ENCODE peak calls at places on chromosome 1, in eight cellular contexts. U, Q, I, D, N, L, M and A are unnamed samples.

GRCh38 chr1:1614954-1615255 is 395 bp upstream of the MIB2 start:
- DNase-seq in U (no peak), Q (no peak), I (no peak), D (no peak), N (no peak), L (no peak), M (no peak), A (no peak)

GRCh38 chr1:43944860-43945259 is 1.9 kb upstream of the IPO13 start:
- DNase-seq in U (no peak), Q (no peak), I (no peak), D (no peak), N (no peak), L (no peak), M (no peak), A (no peak)

GRCh38 chr1:79042117-79042516 is 35.6 kb upstream of the ADGRL4 start:
- DNase-seq in U (no peak), Q (no peak), I (no peak), D (no peak), N (no peak), L (no peak), M (no peak), A (no peak)

GRCh38 chr1:25064465-25065238 is 134.6 kb upstream of the RUNX3 start:
- DNase-seq in U (no peak), Q (no peak), I (no peak), D (peak; percentile 55), N (no peak), L (no peak), M (no peak), A (no peak)

GRCh38 chr1:241706967-241707366 is 54.9 kb downstream of the WDR64 start:
- DNase-seq in U (peak; percentile 42), Q (no peak), I (peak; percentile 32), D (no peak), N (no peak), L (no peak), M (no peak), A (peak; percentile 29)

GRCh38 chr1:37840711-37841110 is 18.7 kb downstream of the MTF1 start:
- DNase-seq in U (no peak), Q (no peak), I (no peak), D (no peak), N (no peak), L (no peak), M (no peak), A (no peak)

GRCh38 chr1:6612641-6613360 is 730 bp upstream of the PHF13 start:
- DNase-seq in U (no peak), Q (peak; percentile 65), I (no peak), D (no peak), N (peak; percentile 84), L (no peak), M (peak; percentile 71), A (no peak)

GRCh38 chr1:208047975-208048374 is 137.1 kb upstream of the CD34 start:
- DNase-seq in U (no peak), Q (peak; percentile 53), I (no peak), D (no peak), N (peak; percentile 77), L (no peak), M (no peak), A (peak; percentile 30)

GRCh38 chr1:232893481-232894313 is 56.7 kb upstream of the NTPCR start:
- DNase-seq in U (no peak), Q (no peak), I (no peak), D (no peak), N (no peak), L (no peak), M (no peak), A (no peak)

GRCh38 chr1:205456868-205457724 is 1.3 kb upstream of the BLACAT1 start:
- DNase-seq in U (no peak), Q (no peak), I (no peak), D (peak; percentile 71), N (no peak), L (peak; percentile 86), M (peak; percentile 90), A (no peak)

GRCh38 chr1:226761322-226761721 is 22.2 kb upstream of the ITPKB start:
- DNase-seq in U (no peak), Q (no peak), I (no peak), D (no peak), N (no peak), L (no peak), M (no peak), A (no peak)

GRCh38 chr1:170377011-170377410 is 155.0 kb upstream of the GORAB start:
- DNase-seq in U (no peak), Q (no peak), I (no peak), D (no peak), N (no peak), L (no peak), M (no peak), A (no peak)

GRCh38 chr1:2130871-2131289 is 63.7 kb downstream of the FAAP20 start:
- DNase-seq in U (no peak), Q (no peak), I (no peak), D (peak; percentile 77), N (no peak), L (no peak), M (no peak), A (no peak)

GRCh38 chr1:110606784-110607662 is 865 bp upstream of the KCNA2 start:
- DNase-seq in U (no peak), Q (no peak), I (no peak), D (no peak), N (no peak), L (peak; percentile 63), M (peak; percentile 48), A (no peak)

GRCh38 chr1:110604586-110605148 is 1.5 kb downstream of the KCNA2 start:
- DNase-seq in U (no peak), Q (no peak), I (no peak), D (no peak), N (no peak), L (no peak), M (no peak), A (no peak)

GRCh38 chr1:110605446-110605845 is 712 bp downstream of the KCNA2 start:
- DNase-seq in U (no peak), Q (no peak), I (no peak), D (no peak), N (no peak), L (no peak), M (no peak), A (no peak)

GRCh38 chr1:110607663-110608230 is 1.6 kb upstream of the KCNA2 start:
- DNase-seq in U (no peak), Q (no peak), I (no peak), D (no peak), N (no peak), L (peak; percentile 62), M (peak; percentile 30), A (no peak)

GRCh38 chr1:110605901-110606783 is at the start of gene KCNA2:
- DNase-seq in U (no peak), Q (no peak), I (no peak), D (peak; percentile 75), N (peak; percentile 74), L (peak; percentile 77), M (peak; percentile 80), A (no peak)
- TF ChIP-seq POLR2AphosphoS5 in U (no peak), Q (no peak), I (no peak), D (no peak), N (peak; percentile 65), L (no peak), M (no peak), A (no peak)

GRCh38 chr1:53945183-53945432 is 391 bp downstream of the IFT25 start:
- DNase-seq in U (no peak), Q (no peak), I (no peak), D (no peak), N (no peak), L (no peak), M (no peak), A (no peak)
- H3K4me1 ChIP-seq in U (peaks cover 30% of the 10 kb centered on the region), Q (no peaks in the 10 kb centered on the region), I (peaks cover 26% of the 10 kb centered on the region), D (peaks cover 18% of the 10 kb centered on the region), N (peaks cover 43% of the 10 kb centered on the region), L (peaks cover 16% of the 10 kb centered on the region), M (peaks cover 39% of the 10 kb centered on the region), A (peaks cover 4% of the 10 kb centered on the region)

DNA sequence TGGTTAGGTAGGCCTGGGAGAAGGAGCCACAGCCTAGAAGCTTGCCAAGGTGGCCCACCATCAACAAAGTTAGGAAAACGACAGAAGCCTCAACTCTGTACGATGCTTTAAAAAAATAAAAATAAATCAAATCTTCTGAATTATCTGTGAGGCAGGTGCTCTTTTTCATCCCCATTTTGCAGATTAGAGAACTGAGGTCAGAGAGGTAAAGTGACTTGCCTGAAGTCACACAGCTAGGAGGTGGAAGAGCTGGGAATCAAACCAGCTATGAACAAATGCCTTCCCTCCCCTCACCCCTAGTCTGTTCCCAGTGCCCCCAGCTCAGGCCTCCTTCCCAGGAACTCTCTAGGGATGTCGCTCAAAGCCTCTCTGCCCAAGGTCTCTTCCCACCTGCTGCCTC is 30.4 kb downstream of the EPHA2 start:
- DNase-seq in U (no peak), Q (no peak), I (no peak), D (peak; percentile 18), N (no peak), L (no peak), M (no peak), A (no peak)
- H3K36me3 ChIP-seq in U (peaks cover 65% of the 10 kb centered on the region), Q (no peaks in the 10 kb centered on the region), I (peaks cover 21% of the 10 kb centered on the region), D (peaks cover 72% of the 10 kb centered on the region), N (no peaks in the 10 kb centered on the region), L (peaks cover 38% of the 10 kb centered on the region), M (peaks cover 15% of the 10 kb centered on the region), A (no peaks in the 10 kb centered on the region)

GRCh38 chr1:235971571-235972315 is 93.1 kb downstream of the NID1 start:
- DNase-seq in U (peak; percentile 68), Q (peak; percentile 89), I (peak; percentile 90), D (peak; percentile 95), N (peak; percentile 98), L (peak; percentile 94), M (peak; percentile 96), A (peak; percentile 82)
- TF ChIP-seq POLR2AphosphoS5 in U (no peak), Q (peak; percentile 69), I (peak; percentile 88), D (peak; percentile 91), N (peak; percentile 85), L (peak; percentile 47), M (peak; percentile 63), A (peak; percentile 86)

DNA sequence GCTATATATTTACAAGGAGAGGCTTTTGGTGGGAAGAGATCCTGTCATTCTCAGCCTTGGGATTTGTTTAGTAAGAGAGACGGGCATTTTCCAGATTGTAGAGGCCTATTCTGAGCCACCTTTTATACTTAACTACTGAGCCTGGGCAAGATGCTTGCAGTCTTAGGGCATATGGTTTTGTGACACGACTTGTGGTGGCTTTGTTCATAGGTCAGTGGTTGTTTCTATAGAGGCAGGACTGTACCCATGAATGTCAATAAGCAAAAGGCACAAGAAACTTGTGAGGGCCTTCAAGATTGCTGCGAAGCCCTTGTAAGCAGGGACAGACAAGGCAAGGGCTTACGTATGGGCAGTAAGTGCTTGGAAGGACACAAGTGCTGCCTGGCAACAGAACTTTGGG is 3.4 kb upstream of the FCRL3 start:
- DNase-seq in U (no peak), Q (no peak), I (no peak), D (no peak), N (no peak), L (no peak), M (no peak), A (no peak)
- H3K4me1 ChIP-seq in U (no peaks in the 10 kb centered on the region), Q (no peaks in the 10 kb centered on the region), I (no peaks in the 10 kb centered on the region), D (no peaks in the 10 kb centered on the region), N (peaks cover 11% of the 10 kb centered on the region), L (no peaks in the 10 kb centered on the region), M (no peaks in the 10 kb centered on the region), A (no peaks in the 10 kb centered on the region)